ENCODE peak calls at places on chromosomes 1 and 21, in ten cellular contexts. F is mesothelial cell of epicardium, O is D721Med, T is cardiac fibroblast, R is upper lobe of left lung, A is fibroblast of mammary gland, N is fibroblast of lung, G is tibial nerve, C is K562, X is uterus. Q is an unnamed sample.

GRCh38 chr1:85568660-85569059 is 11.9 kb upstream of the CCN1 start:
- DNase-seq in F (no peak), O (no peak), T (no peak), R (no peak), A (no peak), N (peak; percentile 23), G (no peak), C (no peak), X (no peak), Q (no peak)

GRCh38 chr21:38343691-38344090 is 86.9 kb downstream of the KCNJ15 start:
- DNase-seq in F (no peak), O (no peak), T (peak; percentile 67), R (peak; percentile 88), A (peak; percentile 50), N (peak; percentile 81), G (no peak), C (no peak), X (no peak), Q (no peak)

GRCh38 chr1:41492341-41492848 is 7.9 kb upstream of the EDN2 start:
- DNase-seq in F (no peak), O (no peak), T (peak; percentile 65), R (peak; percentile 45), A (peak; percentile 33), N (peak; percentile 41), G (no peak), C (peak; percentile 77), X (no peak), Q (peak; percentile 67)

GRCh38 chr1:65681101-65681500 is 111.6 kb upstream of the PDE4B start:
- DNase-seq in F (no peak), O (no peak), T (peak; percentile 84), R (no peak), A (peak; percentile 59), N (peak; percentile 72), G (no peak), C (no peak), X (no peak), Q (no peak)

GRCh38 chr1:42290130-42290529 is 44.9 kb downstream of the FOXJ3 start:
- DNase-seq in F (no peak), O (no peak), T (peak; percentile 15), R (no peak), A (peak; percentile 25), N (peak; percentile 21), G (no peak), C (no peak), X (no peak), Q (no peak)

GRCh38 chr1:179298952-179299351 is 5.4 kb downstream of the SOAT1 start:
- DNase-seq in F (no peak), O (no peak), T (no peak), R (no peak), A (no peak), N (no peak), G (no peak), C (no peak), X (no peak), Q (no peak)

GRCh38 chr21:33332143-33332542 is 7.4 kb downstream of the IFNAR1 start:
- DNase-seq in F (no peak), O (no peak), T (no peak), R (no peak), A (no peak), N (no peak), G (no peak), C (peak; percentile 73), X (no peak), Q (no peak)

GRCh38 chr1:247335871-247336270 is 4.2 kb upstream of the ZNF496 start:
- DNase-seq in F (no peak), O (no peak), T (no peak), R (no peak), A (peak; percentile 72), N (no peak), G (no peak), C (no peak), X (peak; percentile 31), Q (peak; percentile 25)

GRCh38 chr21:28253378-28253777 is 739.3 kb downstream of the LTN1 start:
- DNase-seq in F (no peak), O (no peak), T (peak; percentile 70), R (no peak), A (peak; percentile 70), N (peak; percentile 75), G (no peak), C (no peak), X (no peak), Q (no peak)

GRCh38 chr21:28257276-28257675 is 735.4 kb downstream of the LTN1 start:
- DNase-seq in F (no peak), O (no peak), T (peak; percentile 63), R (no peak), A (peak; percentile 34), N (no peak), G (no peak), C (no peak), X (no peak), Q (no peak)

GRCh38 chr21:28253971-28254370 is 738.7 kb downstream of the LTN1 start:
- DNase-seq in F (no peak), O (no peak), T (no peak), R (no peak), A (no peak), N (no peak), G (no peak), C (no peak), X (no peak), Q (no peak)

GRCh38 chr21:28256420-28256831 is 736.3 kb downstream of the LTN1 start:
- DNase-seq in F (no peak), O (no peak), T (peak; percentile 28), R (no peak), A (no peak), N (peak; percentile 64), G (no peak), C (no peak), X (no peak), Q (no peak)

DNA sequence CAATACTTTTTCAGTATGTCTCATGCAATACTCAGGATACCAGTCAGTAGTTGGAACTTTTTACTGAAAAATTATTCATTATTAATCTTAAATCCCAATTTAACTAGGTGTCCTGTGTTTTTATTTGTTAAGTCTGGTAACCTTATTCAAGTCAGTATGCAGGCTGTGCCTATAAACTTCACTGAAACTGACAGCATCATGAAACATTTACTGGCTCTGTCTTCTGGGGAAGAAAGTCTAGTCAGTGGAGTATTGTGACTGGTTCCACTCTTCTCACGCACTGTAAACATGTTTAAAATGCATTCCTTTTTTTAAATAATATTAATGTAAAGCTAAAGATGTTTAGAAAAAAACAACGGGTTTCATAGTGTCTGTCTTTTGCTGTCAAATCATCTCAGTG is 739.8 kb downstream of the LTN1 start:
- DNase-seq in F (no peak), O (no peak), T (peak; percentile 25), R (no peak), A (no peak), N (no peak), G (no peak), C (no peak), X (no peak), Q (no peak)
- TF ChIP-seq CTCF in F (no peak), O (no peak), T (no peak), R (no peak), A (no peak), N (no peak), G (no peak), C (no peak), X (no peak), Q (no peak)

GRCh38 chr21:29501451-29501850 is 202.7 kb downstream of the BACH1 start:
- DNase-seq in F (no peak), O (no peak), T (peak; percentile 87), R (no peak), A (peak; percentile 72), N (peak; percentile 65), G (no peak), C (no peak), X (no peak), Q (no peak)

GRCh38 chr21:29496337-29496736 is 197.6 kb downstream of the BACH1 start:
- DNase-seq in F (no peak), O (no peak), T (no peak), R (no peak), A (no peak), N (no peak), G (no peak), C (no peak), X (no peak), Q (no peak)

GRCh38 chr21:29504751-29505321 is 206.1 kb downstream of the BACH1 start:
- DNase-seq in F (no peak), O (no peak), T (peak; percentile 53), R (no peak), A (peak; percentile 14), N (peak; percentile 90), G (no peak), C (peak; percentile 38), X (no peak), Q (no peak)

GRCh38 chr21:29499229-29499628 is 200.5 kb downstream of the BACH1 start:
- DNase-seq in F (no peak), O (no peak), T (no peak), R (no peak), A (no peak), N (no peak), G (no peak), C (no peak), X (no peak), Q (no peak)

DNA sequence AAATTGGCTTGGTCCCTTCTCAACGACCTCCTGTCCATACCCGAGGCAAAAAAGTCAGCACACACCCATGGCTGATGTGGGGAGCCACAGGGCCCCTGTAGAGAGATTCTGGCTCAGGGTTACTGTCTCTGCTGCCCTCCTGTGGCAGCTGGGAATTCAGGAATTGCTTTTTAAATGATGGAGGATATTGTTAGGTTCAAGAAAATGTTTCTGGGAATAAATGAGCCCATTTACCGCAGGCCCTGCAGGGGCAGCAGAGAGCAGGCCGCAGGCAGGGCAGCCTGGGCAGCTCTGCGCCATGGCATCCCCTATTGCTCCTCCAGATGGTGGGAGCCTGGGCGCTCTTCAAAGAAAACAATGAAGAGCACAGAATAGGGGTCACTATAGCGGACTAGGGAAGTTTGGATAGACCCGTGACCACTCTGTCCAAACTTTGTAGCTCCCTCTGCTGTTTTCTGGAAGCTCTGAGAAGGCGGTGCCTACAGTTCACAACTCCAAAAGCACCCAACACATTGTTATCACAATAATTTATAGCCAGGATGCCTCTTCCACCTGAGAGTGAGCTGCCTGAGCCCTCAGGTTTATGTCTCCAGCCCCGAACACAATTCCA is 201.1 kb downstream of the BACH1 start:
- DNase-seq in F (no peak), O (peak; percentile 27), T (peak; percentile 59), R (no peak), A (peak; percentile 55), N (peak; percentile 13), G (no peak), C (peak; percentile 69), X (no peak), Q (peak; percentile 10)
- TF ChIP-seq CTCF in F (peak; percentile 13), O (peak; percentile 56), T (peak; percentile 71), R (no peak), A (peak; percentile 67), N (peak; percentile 38), G (no peak), C (peak; percentile 66), X (no peak), Q (peak; percentile 68)

GRCh38 chr1:24963099-24963872 is 33.2 kb upstream of the RUNX3 start:
- DNase-seq in F (no peak), O (no peak), T (no peak), R (no peak), A (no peak), N (no peak), G (no peak), C (no peak), X (no peak), Q (no peak)

GRCh38 chr1:24960071-24960801 is 30.2 kb upstream of the RUNX3 start:
- DNase-seq in F (no peak), O (no peak), T (no peak), R (no peak), A (no peak), N (no peak), G (no peak), C (no peak), X (no peak), Q (no peak)

GRCh38 chr1:24963943-24964677 is 34.0 kb upstream of the RUNX3 start:
- DNase-seq in F (no peak), O (no peak), T (no peak), R (no peak), A (no peak), N (peak; percentile 23), G (no peak), C (no peak), X (no peak), Q (no peak)

GRCh38 chr1:24961334-24961733 is 31.3 kb upstream of the RUNX3 start:
- DNase-seq in F (no peak), O (no peak), T (no peak), R (no peak), A (no peak), N (no peak), G (no peak), C (no peak), X (no peak), Q (no peak)

DNA sequence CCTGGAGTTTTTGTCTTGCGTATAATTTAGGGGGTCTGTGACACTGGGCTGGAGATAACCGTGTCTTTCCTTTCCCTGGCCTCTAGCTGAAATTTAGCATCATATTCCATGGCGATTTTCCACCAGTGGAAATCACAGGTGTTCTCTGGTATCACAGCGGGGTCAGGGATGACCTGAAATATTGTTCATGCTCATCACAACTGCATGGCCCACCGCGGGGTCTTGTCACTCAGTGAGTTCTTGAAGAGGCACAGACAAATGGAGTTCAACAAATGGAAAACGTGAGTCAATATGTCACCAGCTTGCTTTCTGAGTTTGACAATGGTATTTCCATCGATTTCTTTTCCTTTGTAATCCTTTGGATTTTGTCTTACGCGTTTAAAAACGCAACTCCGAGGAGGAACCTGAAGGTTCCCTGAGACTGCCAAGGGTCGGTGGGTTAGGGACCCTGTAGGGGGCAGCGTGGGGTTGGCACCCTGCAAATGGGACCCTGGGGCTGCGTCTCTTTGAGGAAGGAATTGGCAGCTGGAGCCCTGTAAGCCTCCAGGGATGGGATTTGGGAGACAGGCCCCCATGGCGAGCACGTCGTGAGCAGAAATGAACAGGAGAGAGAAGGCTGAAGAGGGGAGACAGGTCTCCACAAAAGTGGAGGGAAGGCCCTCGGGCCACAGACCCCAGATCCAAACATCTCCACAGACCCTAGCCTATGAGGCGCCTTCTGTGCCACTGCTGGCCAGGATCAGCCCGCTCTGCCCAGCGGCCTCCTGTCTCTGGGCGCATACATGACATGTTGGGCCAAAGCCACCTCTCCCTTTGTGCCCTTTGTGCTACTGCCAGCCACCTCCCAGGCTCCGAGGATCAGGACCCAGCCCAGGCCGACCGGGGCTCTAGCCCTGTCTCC is 32.1 kb upstream of the RUNX3 start:
- DNase-seq in F (no peak), O (no peak), T (no peak), R (no peak), A (no peak), N (no peak), G (no peak), C (no peak), X (no peak), Q (peak; percentile 35)
- TF ChIP-seq CTCF in F (no peak), O (no peak), T (no peak), R (no peak), A (no peak), N (no peak), G (no peak), C (no peak), X (no peak), Q (peak; percentile 18)

GRCh38 chr1:208119225-208119606 is 125.0 kb downstream of the PLXNA2 start:
- DNase-seq in F (no peak), O (no peak), T (no peak), R (no peak), A (no peak), N (no peak), G (no peak), C (no peak), X (no peak), Q (no peak)

GRCh38 chr1:208117817-208118216 is 126.4 kb downstream of the PLXNA2 start:
- DNase-seq in F (no peak), O (no peak), T (no peak), R (no peak), A (no peak), N (no peak), G (no peak), C (no peak), X (no peak), Q (no peak)

GRCh38 chr1:208118306-208118705 is 125.9 kb downstream of the PLXNA2 start:
- DNase-seq in F (no peak), O (no peak), T (no peak), R (no peak), A (no peak), N (no peak), G (no peak), C (no peak), X (no peak), Q (no peak)

GRCh38 chr1:208115924-208116614 is 128.1 kb downstream of the PLXNA2 start:
- DNase-seq in F (no peak), O (no peak), T (no peak), R (no peak), A (no peak), N (no peak), G (no peak), C (no peak), X (no peak), Q (no peak)

GRCh38 chr1:208117410-208117809 is 126.8 kb downstream of the PLXNA2 start:
- DNase-seq in F (no peak), O (no peak), T (no peak), R (no peak), A (no peak), N (no peak), G (no peak), C (no peak), X (no peak), Q (no peak)
- TF ChIP-seq CTCF in F (no peak), O (no peak), T (no peak), R (no peak), A (no peak), N (no peak), G (no peak), C (no peak), X (no peak), Q (no peak)

Q was measured in endothelial cell.